ENCODE peak calls at places on chromosomes 6 and 20, in six cellular contexts. Z is H9, T is IMR-90, J is neuronal stem cell, G is mesenchymal stem cell, C is trophoblast cell. H is an unnamed sample.

GRCh38 chr6:138824482-138825134 is 28.7 kb downstream of the ECT2L start:
- DNase-seq in G (no peak), T (peak; percentile 9), Z (no peak), C (peak; percentile 29), J (no peak), H (peak; percentile 3)

GRCh38 chr6:134357110-134357509 is 39.2 kb upstream of the SGK1 start:
- DNase-seq in Z (no peak), C (no peak), T (no peak), G (no peak), J (no peak), H (no peak)

GRCh38 chr6:157096522-157096921 is 226.8 kb downstream of the TMEM242 start:
- DNase-seq in T (no peak), Z (no peak), J (no peak), G (no peak), C (no peak), H (no peak)

GRCh38 chr6:5086294-5086890 is 1.3 kb downstream of the PPP1R3G start:
- DNase-seq in T (no peak), G (no peak), J (peak; percentile 14), C (no peak), Z (peak; percentile 59), H (peak; percentile 50)

GRCh38 chr20:40945189-40945588 is 83.4 kb upstream of the TOP1 start:
- DNase-seq in T (no peak), J (no peak), C (peak; percentile 25), Z (no peak), G (no peak), H (no peak)

GRCh38 chr20:62368629-62369507 is 1.8 kb upstream of the LAMA5 start:
- DNase-seq in T (peak; percentile 50), Z (peak; percentile 86), C (peak; percentile 42), J (peak; percentile 73), G (peak; percentile 79), H (peak; percentile 84)

GRCh38 chr20:63682384-63683139 is 13.9 kb upstream of the TNFRSF6B start:
- DNase-seq in T (peak; percentile 98), Z (no peak), C (peak; percentile 99), J (no peak), G (peak; percentile 98), H (peak; percentile 67)

GRCh38 chr6:143068001-143068400 is 7.3 kb downstream of the AIG1 start:
- DNase-seq in J (no peak), C (no peak), T (no peak), G (no peak), Z (no peak), H (no peak)

GRCh38 chr6:62039602-62040001 is 246.4 kb downstream of the KHDRBS2 start:
- DNase-seq in C (no peak), J (no peak), G (peak; percentile 3), T (no peak), Z (no peak), H (no peak)

GRCh38 chr20:37305839-37306238 is 16.4 kb downstream of the MANBAL start:
- DNase-seq in G (no peak), Z (no peak), J (no peak), C (no peak), T (no peak), H (no peak)

GRCh38 chr6:11392778-11393507 is 144.6 kb upstream of the TMEM170B start:
- DNase-seq in J (no peak), G (no peak), C (peak; percentile 94), T (no peak), Z (no peak), H (peak; percentile 85)

GRCh38 chr6:73610444-73611275 is 43.1 kb downstream of the SLC17A5 start:
- DNase-seq in G (peak; percentile 55), J (no peak), C (peak; percentile 83), T (peak; percentile 66), Z (no peak), H (peak; percentile 30)

GRCh38 chr6:166626177-166627038 is 643 bp downstream of the RPS6KA2 start:
- DNase-seq in C (peak; percentile 36), J (peak; percentile 17), T (peak; percentile 49), G (peak; percentile 61), Z (no peak), H (peak; percentile 80)

GRCh38 chr20:462199-462991 is at the start of gene TBC1D20:
- DNase-seq in T (peak; percentile 84), C (peak; percentile 94), G (peak; percentile 85), J (peak; percentile 76), Z (peak; percentile 83), H (peak; percentile 91)
- H3K4ac ChIP-seq in T (peak within 1 kb of the TSS; percentile 57), C (peak within 1 kb of the TSS; percentile 28), G (no peak within 1 kb of the TSS), J (no peak within 1 kb of the TSS), Z (no peak within 1 kb of the TSS), H (peak within 1 kb of the TSS; percentile 75)

DNA sequence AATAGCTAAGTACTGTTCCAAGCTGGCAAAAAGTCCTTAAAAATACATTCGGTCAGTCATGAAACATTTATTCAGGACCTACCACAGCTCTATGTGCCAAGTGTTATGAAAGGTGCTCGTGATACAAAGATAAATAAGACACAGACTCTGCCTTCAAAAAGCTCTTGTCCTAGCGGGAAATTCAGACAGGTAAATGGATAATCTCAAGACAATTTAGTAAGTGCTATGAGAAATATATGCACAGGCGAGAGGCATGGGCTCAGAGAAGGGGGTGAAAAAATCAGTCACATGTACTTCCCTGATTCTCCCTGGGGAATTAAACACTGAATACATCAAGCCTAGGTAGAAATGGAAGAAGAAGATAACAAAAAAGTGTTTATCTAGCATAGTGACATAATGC is 49.8 kb upstream of the HEY2 start:
- DNase-seq in C (no peak), T (no peak), Z (no peak), J (no peak), G (no peak), H (no peak)
- H3K23ac ChIP-seq in C (no peak overlapping the region), T (no peak overlapping the region), Z (no peak overlapping the region), J (no peak overlapping the region), G (no peak overlapping the region), H (no peak overlapping the region)

GRCh38 chr20:1298166-1298565 is 30.8 kb downstream of the SDCBP2 start:
- DNase-seq in Z (no peak), G (no peak), J (no peak), T (no peak), C (no peak), H (no peak)
- H2BK120ac ChIP-seq in Z (no peak overlapping the region), G (no peak overlapping the region), J (no peak overlapping the region), T (no peak overlapping the region), C (no peak overlapping the region), H (no peak overlapping the region)

GRCh38 chr6:26223677-26224546 is 136.7 kb downstream of the HFE start:
- DNase-seq in G (peak; percentile 98), J (peak; percentile 74), C (peak; percentile 93), T (peak; percentile 97), Z (peak; percentile 55), H (peak; percentile 96)
- H3K4ac ChIP-seq in G (no peak overlapping the region), J (no peak overlapping the region), C (peak overlapping the region; percentile 58), T (peak overlapping the region; percentile 83), Z (no peak overlapping the region), H (peak overlapping the region; percentile 91)

GRCh38 chr20:31604567-31605030 is 490 bp upstream of the ID1 start:
- DNase-seq in C (peak; percentile 67), J (no peak), G (no peak), Z (no peak), T (no peak), H (no peak)

GRCh38 chr20:31603822-31604566 is 1.1 kb upstream of the ID1 start:
- DNase-seq in C (peak; percentile 98), G (peak; percentile 100), Z (peak; percentile 99), T (peak; percentile 96), J (peak; percentile 98), H (peak; percentile 99)

GRCh38 chr20:31605902-31606677 is 1.0 kb downstream of the ID1 start:
- DNase-seq in C (peak; percentile 45), Z (peak; percentile 50), J (no peak), T (no peak), G (peak; percentile 52), H (peak; percentile 33)

GRCh38 chr20:31606678-31606927 is 1.5 kb downstream of the ID1 start:
- DNase-seq in J (no peak), Z (peak; percentile 73), C (peak; percentile 64), T (no peak), G (peak; percentile 51), H (no peak)

DNA sequence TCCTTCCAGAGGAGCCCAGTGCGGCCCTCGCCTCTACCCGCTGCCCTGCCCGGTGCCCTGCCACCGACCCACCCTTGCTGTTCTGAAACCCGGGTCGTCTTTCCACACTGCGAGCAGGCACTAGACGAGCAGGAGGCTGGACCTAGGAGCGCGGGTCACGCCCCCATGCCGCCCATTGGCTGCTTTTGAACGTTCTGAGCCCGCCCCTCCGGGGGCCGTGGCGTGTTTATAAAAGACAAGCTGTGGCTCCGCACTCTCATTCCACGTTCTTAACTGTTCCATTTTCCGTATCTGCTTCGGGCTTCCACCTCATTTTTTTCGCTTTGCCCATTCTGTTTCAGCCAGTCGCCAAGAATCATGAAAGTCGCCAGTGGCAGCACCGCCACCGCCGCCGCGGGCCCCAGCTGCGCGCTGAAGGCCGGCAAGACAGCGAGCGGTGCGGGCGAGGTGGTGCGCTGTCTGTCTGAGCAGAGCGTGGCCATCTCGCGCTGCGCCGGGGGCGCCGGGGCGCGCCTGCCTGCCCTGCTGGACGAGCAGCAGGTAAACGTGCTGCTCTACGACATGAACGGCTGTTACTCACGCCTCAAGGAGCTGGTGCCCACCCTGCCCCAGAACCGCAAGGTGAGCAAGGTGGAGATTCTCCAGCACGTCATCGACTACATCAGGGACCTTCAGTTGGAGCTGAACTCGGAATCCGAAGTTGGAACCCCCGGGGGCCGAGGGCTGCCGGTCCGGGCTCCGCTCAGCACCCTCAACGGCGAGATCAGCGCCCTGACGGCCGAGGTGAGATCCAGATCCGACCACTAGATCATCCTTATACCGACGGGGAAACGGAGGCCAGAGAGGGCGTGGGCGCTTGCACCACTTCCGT is at the start of gene ID1:
- DNase-seq in T (peak; percentile 93), G (peak; percentile 100), J (peak; percentile 90), Z (peak; percentile 94), C (peak; percentile 97), H (peak; percentile 99)
- H3K23ac ChIP-seq in T (peak within 1 kb of the TSS; percentile 86), G (no peak within 1 kb of the TSS), J (peak within 1 kb of the TSS; percentile 98), Z (no peak within 1 kb of the TSS), C (no peak within 1 kb of the TSS), H (peak within 1 kb of the TSS; percentile 48)

DNA sequence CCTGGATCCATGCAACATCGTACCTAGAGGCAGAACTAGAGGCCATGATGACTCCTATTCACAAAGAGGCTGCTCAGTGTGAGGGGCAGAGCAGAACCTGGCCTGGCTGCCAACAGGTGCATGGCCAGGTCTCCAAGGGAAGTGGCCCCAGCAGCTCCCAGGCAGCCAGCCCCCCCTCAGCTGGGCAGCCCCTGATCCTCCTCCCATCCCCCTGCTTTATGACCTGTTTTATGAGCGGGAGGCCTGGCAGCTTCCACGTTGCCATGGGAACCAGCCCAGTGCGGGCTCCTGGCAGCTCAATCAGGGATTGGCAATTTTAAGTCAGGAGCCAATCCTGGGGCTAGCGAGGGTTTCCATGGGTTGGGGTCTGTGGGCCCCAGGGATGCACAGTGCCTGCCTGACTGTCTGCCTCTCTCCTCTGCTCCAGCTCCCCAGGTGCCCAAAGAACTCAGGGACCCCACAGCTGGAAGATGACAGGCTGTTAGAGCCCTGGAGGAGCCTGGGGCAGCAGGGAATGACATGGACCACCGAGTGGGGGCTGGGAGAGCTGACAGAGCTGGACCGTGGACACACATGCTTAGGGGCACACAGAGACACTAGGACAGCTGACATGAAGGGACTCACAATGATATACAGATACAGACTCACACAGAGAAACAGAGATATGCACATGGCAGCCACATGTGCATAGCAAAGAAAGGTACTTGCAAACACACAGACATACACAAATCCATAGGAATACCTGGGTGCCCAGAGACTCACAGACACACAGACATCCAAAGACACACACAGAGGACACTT is 56.5 kb upstream of the SIRPA start:
- DNase-seq in J (no peak), T (no peak), C (no peak), Z (no peak), G (no peak), H (peak; percentile 42)
- H2BK120ac ChIP-seq in J (no peak overlapping the region), T (no peak overlapping the region), C (no peak overlapping the region), Z (no peak overlapping the region), G (no peak overlapping the region), H (no peak overlapping the region)

GRCh38 chr6:75257661-75258060 is 14.1 kb upstream of the COX7A2 start:
- DNase-seq in Z (no peak), J (no peak), C (no peak), G (no peak), T (no peak), H (no peak)
- H3K4ac ChIP-seq in Z (no peak overlapping the region), J (no peak overlapping the region), C (no peak overlapping the region), G (no peak overlapping the region), T (no peak overlapping the region), H (no peak overlapping the region)